ENCODE peak calls at places on chromosomes 13 and 19, in ten cellular contexts. One of them, this sample, is unnamed.

GRCh38 chr19:2014731-2015610 is 543 bp downstream of the BTBD2 start:
- DNase-seq in thoracic aorta: no peak
- DNase-seq in Karpas-422: peak; percentile 73
- DNase-seq in GM12865: peak; percentile 54
- DNase-seq in fibroblast of lung: no peak
- DNase-seq in naive thymus-derived CD4-positive, alpha-beta T cell: peak; percentile 31
- DNase-seq in lower lobe of right lung: peak; percentile 59
- DNase-seq in mesendoderm: peak; percentile 25
- DNase-seq in transverse colon: no peak
- DNase-seq in dorsolateral prefrontal cortex: no peak
- DNase-seq in this sample: no peak

GRCh38 chr13:36453518-36453917 is 21.2 kb downstream of the CCNA1 start:
- DNase-seq in thoracic aorta: no peak
- DNase-seq in Karpas-422: peak; percentile 64
- DNase-seq in GM12865: no peak
- DNase-seq in fibroblast of lung: peak; percentile 20
- DNase-seq in naive thymus-derived CD4-positive, alpha-beta T cell: no peak
- DNase-seq in lower lobe of right lung: no peak
- DNase-seq in mesendoderm: peak; percentile 60
- DNase-seq in transverse colon: no peak
- DNase-seq in dorsolateral prefrontal cortex: no peak
- DNase-seq in this sample: no peak

GRCh38 chr19:4186087-4186993 is 3.9 kb downstream of the ANKRD24 start:
- DNase-seq in thoracic aorta: no peak
- DNase-seq in Karpas-422: peak; percentile 93
- DNase-seq in GM12865: peak; percentile 79
- DNase-seq in fibroblast of lung: peak; percentile 31
- DNase-seq in naive thymus-derived CD4-positive, alpha-beta T cell: peak; percentile 65
- DNase-seq in lower lobe of right lung: peak; percentile 73
- DNase-seq in mesendoderm: peak; percentile 91
- DNase-seq in transverse colon: peak; percentile 91
- DNase-seq in dorsolateral prefrontal cortex: peak; percentile 66
- DNase-seq in this sample: peak; percentile 85

GRCh38 chr13:78247362-78247761 is 328.7 kb upstream of the EDNRB start:
- DNase-seq in thoracic aorta: no peak
- DNase-seq in Karpas-422: no peak
- DNase-seq in GM12865: peak; percentile 14
- DNase-seq in fibroblast of lung: no peak
- DNase-seq in naive thymus-derived CD4-positive, alpha-beta T cell: no peak
- DNase-seq in lower lobe of right lung: no peak
- DNase-seq in mesendoderm: no peak
- DNase-seq in transverse colon: no peak
- DNase-seq in dorsolateral prefrontal cortex: no peak
- DNase-seq in this sample: no peak

GRCh38 chr13:77521194-77521593 is 14.3 kb upstream of the SCEL start:
- DNase-seq in thoracic aorta: no peak
- DNase-seq in Karpas-422: no peak
- DNase-seq in GM12865: no peak
- DNase-seq in fibroblast of lung: peak; percentile 59
- DNase-seq in naive thymus-derived CD4-positive, alpha-beta T cell: no peak
- DNase-seq in lower lobe of right lung: no peak
- DNase-seq in mesendoderm: peak; percentile 26
- DNase-seq in transverse colon: no peak
- DNase-seq in dorsolateral prefrontal cortex: no peak
- DNase-seq in this sample: no peak

GRCh38 chr13:72304121-72304745 is 423.2 kb downstream of the MZT1 start:
- DNase-seq in thoracic aorta: no peak
- DNase-seq in Karpas-422: no peak
- DNase-seq in GM12865: no peak
- DNase-seq in fibroblast of lung: peak; percentile 95
- DNase-seq in naive thymus-derived CD4-positive, alpha-beta T cell: no peak
- DNase-seq in lower lobe of right lung: no peak
- DNase-seq in mesendoderm: no peak
- DNase-seq in transverse colon: no peak
- DNase-seq in dorsolateral prefrontal cortex: no peak
- DNase-seq in this sample: no peak

GRCh38 chr19:41299755-41300089 is 10.2 kb upstream of the CCDC97 start:
- DNase-seq in thoracic aorta: no peak
- DNase-seq in Karpas-422: no peak
- DNase-seq in GM12865: no peak
- DNase-seq in fibroblast of lung: peak; percentile 63
- DNase-seq in naive thymus-derived CD4-positive, alpha-beta T cell: peak; percentile 48
- DNase-seq in lower lobe of right lung: peak; percentile 71
- DNase-seq in mesendoderm: no peak
- DNase-seq in transverse colon: peak; percentile 66
- DNase-seq in dorsolateral prefrontal cortex: peak; percentile 28
- DNase-seq in this sample: peak; percentile 77

GRCh38 chr19:35822579-35822978 is 9.9 kb upstream of the PRODH2 start:
- DNase-seq in thoracic aorta: no peak
- DNase-seq in Karpas-422: no peak
- DNase-seq in GM12865: no peak
- DNase-seq in fibroblast of lung: no peak
- DNase-seq in naive thymus-derived CD4-positive, alpha-beta T cell: no peak
- DNase-seq in lower lobe of right lung: no peak
- DNase-seq in mesendoderm: no peak
- DNase-seq in transverse colon: no peak
- DNase-seq in dorsolateral prefrontal cortex: no peak
- DNase-seq in this sample: no peak

GRCh38 chr13:92640936-92641335 is 585.7 kb upstream of the GPC6 start:
- DNase-seq in thoracic aorta: no peak
- DNase-seq in Karpas-422: no peak
- DNase-seq in GM12865: no peak
- DNase-seq in fibroblast of lung: peak; percentile 56
- DNase-seq in naive thymus-derived CD4-positive, alpha-beta T cell: no peak
- DNase-seq in lower lobe of right lung: no peak
- DNase-seq in mesendoderm: no peak
- DNase-seq in transverse colon: no peak
- DNase-seq in dorsolateral prefrontal cortex: no peak
- DNase-seq in this sample: no peak

GRCh38 chr19:44694184-44694579 is 4.8 kb upstream of the CEACAM16 start:
- DNase-seq in thoracic aorta: no peak
- DNase-seq in Karpas-422: no peak
- DNase-seq in GM12865: peak; percentile 43
- DNase-seq in fibroblast of lung: no peak
- DNase-seq in naive thymus-derived CD4-positive, alpha-beta T cell: no peak
- DNase-seq in lower lobe of right lung: no peak
- DNase-seq in mesendoderm: peak; percentile 45
- DNase-seq in transverse colon: no peak
- DNase-seq in dorsolateral prefrontal cortex: no peak
- DNase-seq in this sample: no peak

GRCh38 chr19:581399-582111 is 8.1 kb upstream of the HCN2 start:
- DNase-seq in thoracic aorta: no peak
- DNase-seq in Karpas-422: no peak
- DNase-seq in GM12865: no peak
- DNase-seq in fibroblast of lung: no peak
- DNase-seq in naive thymus-derived CD4-positive, alpha-beta T cell: no peak
- DNase-seq in lower lobe of right lung: no peak
- DNase-seq in mesendoderm: no peak
- DNase-seq in transverse colon: no peak
- DNase-seq in dorsolateral prefrontal cortex: no peak
- DNase-seq in this sample: no peak

DNA sequence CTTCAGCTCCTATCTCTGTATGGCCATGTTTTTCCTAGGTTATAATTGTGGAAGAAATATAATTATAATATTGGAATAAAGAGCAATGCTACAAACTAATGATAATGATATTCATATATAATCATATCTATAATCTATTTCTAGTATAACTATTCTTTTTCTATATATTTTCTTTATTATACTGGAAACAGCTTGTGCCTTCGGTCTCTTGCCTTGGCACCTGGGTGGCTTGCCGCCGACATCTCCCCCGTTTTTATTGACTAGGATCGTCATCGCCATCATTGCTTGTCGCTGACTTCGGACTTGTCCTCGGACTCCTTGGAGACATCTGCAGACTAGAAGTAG is 24.2 kb downstream of the ZNF763 start:
- DNase-seq in thoracic aorta: no peak
- DNase-seq in Karpas-422: no peak
- DNase-seq in GM12865: no peak
- DNase-seq in fibroblast of lung: no peak
- DNase-seq in naive thymus-derived CD4-positive, alpha-beta T cell: no peak
- DNase-seq in lower lobe of right lung: no peak
- DNase-seq in mesendoderm: no peak
- DNase-seq in transverse colon: no peak
- DNase-seq in dorsolateral prefrontal cortex: no peak
- DNase-seq in this sample: no peak
- H3K4me3 ChIP-seq in thoracic aorta: peak overlapping the region; percentile 90
- H3K4me3 ChIP-seq in Karpas-422: peak overlapping the region; percentile 82
- H3K4me3 ChIP-seq in GM12865: peak overlapping the region; percentile 61
- H3K4me3 ChIP-seq in fibroblast of lung: peak overlapping the region; percentile 94
- H3K4me3 ChIP-seq in naive thymus-derived CD4-positive, alpha-beta T cell: peak overlapping the region; percentile 98
- H3K4me3 ChIP-seq in lower lobe of right lung: peak overlapping the region; percentile 98
- H3K4me3 ChIP-seq in mesendoderm: no peak overlapping the region
- H3K4me3 ChIP-seq in transverse colon: peak overlapping the region; percentile 81
- H3K4me3 ChIP-seq in dorsolateral prefrontal cortex: peak overlapping the region; percentile 84
- H3K4me3 ChIP-seq in this sample: no peak overlapping the region

DNA sequence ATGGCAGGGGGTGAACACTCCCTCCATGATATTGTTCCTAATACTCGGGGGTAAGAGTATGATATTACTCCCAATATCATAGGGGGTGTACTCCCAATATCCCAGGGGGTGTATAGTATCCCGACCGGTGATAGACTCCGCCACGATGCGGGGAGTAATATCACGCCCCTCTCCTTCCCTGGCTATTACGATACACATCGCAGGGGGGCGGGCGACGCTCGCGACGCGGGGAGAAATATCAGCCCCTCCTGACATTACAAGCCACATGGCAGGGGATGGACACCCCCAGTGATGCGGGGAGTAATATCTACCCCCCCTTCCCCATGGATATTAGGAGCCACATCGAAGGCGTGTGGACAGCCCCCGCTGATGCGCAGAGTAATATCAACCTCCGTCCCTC is 3.2 kb upstream of the RGCC start:
- DNase-seq in thoracic aorta: no peak
- DNase-seq in Karpas-422: no peak
- DNase-seq in GM12865: no peak
- DNase-seq in fibroblast of lung: no peak
- DNase-seq in naive thymus-derived CD4-positive, alpha-beta T cell: no peak
- DNase-seq in lower lobe of right lung: no peak
- DNase-seq in mesendoderm: no peak
- DNase-seq in transverse colon: no peak
- DNase-seq in dorsolateral prefrontal cortex: no peak
- DNase-seq in this sample: no peak
- H3K4me3 ChIP-seq in thoracic aorta: no peak overlapping the region
- H3K4me3 ChIP-seq in Karpas-422: no peak overlapping the region
- H3K4me3 ChIP-seq in GM12865: no peak overlapping the region
- H3K4me3 ChIP-seq in fibroblast of lung: no peak overlapping the region
- H3K4me3 ChIP-seq in naive thymus-derived CD4-positive, alpha-beta T cell: no peak overlapping the region
- H3K4me3 ChIP-seq in lower lobe of right lung: no peak overlapping the region
- H3K4me3 ChIP-seq in mesendoderm: no peak overlapping the region
- H3K4me3 ChIP-seq in transverse colon: no peak overlapping the region
- H3K4me3 ChIP-seq in dorsolateral prefrontal cortex: no peak overlapping the region
- H3K4me3 ChIP-seq in this sample: no peak overlapping the region

DNA sequence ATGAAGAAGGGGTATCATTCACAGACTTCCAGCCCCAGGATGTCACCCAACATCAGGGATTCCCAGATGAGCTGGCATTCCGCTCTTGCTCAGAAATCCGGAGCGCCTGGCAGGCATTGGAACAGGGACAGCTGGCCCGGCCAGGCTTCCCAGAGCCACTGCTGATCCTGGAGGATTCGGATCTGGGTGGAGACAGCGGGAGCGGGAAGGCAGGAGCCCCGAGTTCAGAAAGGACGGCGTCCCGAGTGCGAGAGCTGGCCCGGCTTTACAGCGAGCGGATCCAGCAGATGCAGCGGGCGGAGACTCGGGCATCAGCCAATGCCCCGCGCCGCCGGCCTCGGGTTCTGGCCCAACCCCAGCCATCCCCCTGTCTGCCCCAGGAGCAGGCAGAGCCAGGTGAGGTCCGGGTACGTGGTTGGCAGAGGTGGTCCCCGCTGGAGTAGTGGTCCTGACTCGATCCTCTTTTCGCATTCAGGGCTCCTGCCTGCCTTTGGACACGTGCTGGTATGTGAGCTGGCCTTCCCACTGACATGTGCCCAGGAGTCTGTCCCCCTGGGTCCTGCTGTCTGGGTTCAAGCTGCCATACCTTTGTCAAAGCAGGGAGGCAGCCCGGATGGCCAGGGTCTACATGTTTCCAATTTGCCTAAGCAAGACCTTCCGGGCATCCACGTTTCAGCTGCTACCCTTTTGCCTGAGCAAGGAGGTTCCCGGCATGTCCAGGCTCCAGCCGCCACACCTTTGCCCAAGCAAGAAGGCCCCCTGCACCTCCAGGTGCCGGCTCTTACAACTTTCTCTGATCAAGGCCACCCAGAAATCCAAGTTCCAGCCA is 11.0 kb downstream of the PLEKHG2 start:
- DNase-seq in thoracic aorta: no peak
- DNase-seq in Karpas-422: no peak
- DNase-seq in GM12865: no peak
- DNase-seq in fibroblast of lung: no peak
- DNase-seq in naive thymus-derived CD4-positive, alpha-beta T cell: no peak
- DNase-seq in lower lobe of right lung: no peak
- DNase-seq in mesendoderm: no peak
- DNase-seq in transverse colon: no peak
- DNase-seq in dorsolateral prefrontal cortex: no peak
- DNase-seq in this sample: no peak
- H3K4me3 ChIP-seq in thoracic aorta: no peak overlapping the region
- H3K4me3 ChIP-seq in Karpas-422: no peak overlapping the region
- H3K4me3 ChIP-seq in GM12865: no peak overlapping the region
- H3K4me3 ChIP-seq in fibroblast of lung: no peak overlapping the region
- H3K4me3 ChIP-seq in naive thymus-derived CD4-positive, alpha-beta T cell: no peak overlapping the region
- H3K4me3 ChIP-seq in lower lobe of right lung: no peak overlapping the region
- H3K4me3 ChIP-seq in mesendoderm: no peak overlapping the region
- H3K4me3 ChIP-seq in transverse colon: no peak overlapping the region
- H3K4me3 ChIP-seq in dorsolateral prefrontal cortex: no peak overlapping the region
- H3K4me3 ChIP-seq in this sample: no peak overlapping the region

GRCh38 chr19:18230941-18231734 is 4.9 kb upstream of the PDE4C start:
- DNase-seq in thoracic aorta: no peak
- DNase-seq in Karpas-422: no peak
- DNase-seq in GM12865: no peak
- DNase-seq in fibroblast of lung: no peak
- DNase-seq in naive thymus-derived CD4-positive, alpha-beta T cell: no peak
- DNase-seq in lower lobe of right lung: no peak
- DNase-seq in mesendoderm: no peak
- DNase-seq in transverse colon: no peak
- DNase-seq in dorsolateral prefrontal cortex: peak; percentile 39
- DNase-seq in this sample: no peak

GRCh38 chr19:18234194-18234593 is 8.0 kb upstream of the PDE4C start:
- DNase-seq in thoracic aorta: no peak
- DNase-seq in Karpas-422: no peak
- DNase-seq in GM12865: no peak
- DNase-seq in fibroblast of lung: no peak
- DNase-seq in naive thymus-derived CD4-positive, alpha-beta T cell: no peak
- DNase-seq in lower lobe of right lung: no peak
- DNase-seq in mesendoderm: no peak
- DNase-seq in transverse colon: no peak
- DNase-seq in dorsolateral prefrontal cortex: no peak
- DNase-seq in this sample: no peak

GRCh38 chr19:18233224-18233825 is 7.1 kb upstream of the PDE4C start:
- DNase-seq in thoracic aorta: no peak
- DNase-seq in Karpas-422: peak; percentile 80
- DNase-seq in GM12865: peak; percentile 34
- DNase-seq in fibroblast of lung: peak; percentile 45
- DNase-seq in naive thymus-derived CD4-positive, alpha-beta T cell: peak; percentile 42
- DNase-seq in lower lobe of right lung: peak; percentile 71
- DNase-seq in mesendoderm: no peak
- DNase-seq in transverse colon: peak; percentile 38
- DNase-seq in dorsolateral prefrontal cortex: no peak
- DNase-seq in this sample: peak; percentile 36

GRCh38 chr19:18231775-18232174 is 5.5 kb upstream of the PDE4C start:
- DNase-seq in thoracic aorta: no peak
- DNase-seq in Karpas-422: peak; percentile 78
- DNase-seq in GM12865: no peak
- DNase-seq in fibroblast of lung: no peak
- DNase-seq in naive thymus-derived CD4-positive, alpha-beta T cell: no peak
- DNase-seq in lower lobe of right lung: no peak
- DNase-seq in mesendoderm: no peak
- DNase-seq in transverse colon: no peak
- DNase-seq in dorsolateral prefrontal cortex: no peak
- DNase-seq in this sample: no peak

GRCh38 chr19:18232540-18233223 is 6.4 kb upstream of the PDE4C start:
- DNase-seq in thoracic aorta: no peak
- DNase-seq in Karpas-422: no peak
- DNase-seq in GM12865: no peak
- DNase-seq in fibroblast of lung: no peak
- DNase-seq in naive thymus-derived CD4-positive, alpha-beta T cell: no peak
- DNase-seq in lower lobe of right lung: no peak
- DNase-seq in mesendoderm: peak; percentile 94
- DNase-seq in transverse colon: no peak
- DNase-seq in dorsolateral prefrontal cortex: peak; percentile 15
- DNase-seq in this sample: no peak
- H3K4me3 ChIP-seq in thoracic aorta: no peak overlapping the region
- H3K4me3 ChIP-seq in Karpas-422: no peak overlapping the region
- H3K4me3 ChIP-seq in GM12865: no peak overlapping the region
- H3K4me3 ChIP-seq in fibroblast of lung: no peak overlapping the region
- H3K4me3 ChIP-seq in naive thymus-derived CD4-positive, alpha-beta T cell: no peak overlapping the region
- H3K4me3 ChIP-seq in lower lobe of right lung: no peak overlapping the region
- H3K4me3 ChIP-seq in mesendoderm: no peak overlapping the region
- H3K4me3 ChIP-seq in transverse colon: no peak overlapping the region
- H3K4me3 ChIP-seq in dorsolateral prefrontal cortex: peak overlapping the region; percentile 43
- H3K4me3 ChIP-seq in this sample: no peak overlapping the region